ENCODE peak calls at places on chromosomes 4 and X, in four cellular contexts. One of them, this sample, is unnamed.

GRCh38 chr4:113050361-113050760 is 908 bp downstream of the ANK2 start:
- DNase-seq in head of caudate nucleus: no peak
- DNase-seq in GM04503: no peak
- DNase-seq in NCI-H510A: no peak
- DNase-seq in this sample: no peak

GRCh38 chr4:95059630-95060029 is 301.9 kb downstream of the BMPR1B start:
- DNase-seq in head of caudate nucleus: no peak
- DNase-seq in GM04503: no peak
- DNase-seq in NCI-H510A: no peak
- DNase-seq in this sample: no peak

GRCh38 chrX:85573801-85574200 is 194.3 kb upstream of the POF1B start:
- DNase-seq in head of caudate nucleus: no peak
- DNase-seq in GM04503: no peak
- DNase-seq in NCI-H510A: no peak
- DNase-seq in this sample: no peak

GRCh38 chr4:186068581-186069402 is at the start of gene TLR3:
- DNase-seq in head of caudate nucleus: no peak
- DNase-seq in GM04503: no peak
- DNase-seq in NCI-H510A: no peak
- DNase-seq in this sample: peak; percentile 14

GRCh38 chr4:41796545-41797210 is 48.2 kb upstream of the PHOX2B start:
- DNase-seq in head of caudate nucleus: no peak
- DNase-seq in GM04503: no peak
- DNase-seq in NCI-H510A: no peak
- DNase-seq in this sample: no peak

GRCh38 chr4:29051381-29051965 is 1668.7 kb upstream of the PCDH7 start:
- DNase-seq in head of caudate nucleus: no peak
- DNase-seq in GM04503: no peak
- DNase-seq in NCI-H510A: no peak
- DNase-seq in this sample: no peak

GRCh38 chr4:44791842-44792241 is 65.5 kb upstream of the GNPDA2 start:
- DNase-seq in head of caudate nucleus: no peak
- DNase-seq in GM04503: no peak
- DNase-seq in NCI-H510A: no peak
- DNase-seq in this sample: no peak

GRCh38 chr4:137213372-137214173 is 318.7 kb downstream of the PCDH18 start:
- DNase-seq in head of caudate nucleus: no peak
- DNase-seq in GM04503: no peak
- DNase-seq in NCI-H510A: no peak
- DNase-seq in this sample: no peak

GRCh38 chr4:113760094-113760851 is 1.3 kb downstream of the CAMK2D start:
- DNase-seq in head of caudate nucleus: peak; percentile 42
- DNase-seq in GM04503: no peak
- DNase-seq in NCI-H510A: no peak
- DNase-seq in this sample: no peak

GRCh38 chr4:6905501-6905900 is 4.1 kb upstream of the TBC1D14 start:
- DNase-seq in head of caudate nucleus: no peak
- DNase-seq in GM04503: no peak
- DNase-seq in NCI-H510A: no peak
- DNase-seq in this sample: no peak

GRCh38 chr4:102780476-102781144 is 19.8 kb upstream of the MANBA start:
- DNase-seq in head of caudate nucleus: no peak
- DNase-seq in GM04503: no peak
- DNase-seq in NCI-H510A: peak; percentile 9
- DNase-seq in this sample: no peak

GRCh38 chr4:39715788-39716187 is 17.9 kb downstream of the UBE2K start:
- DNase-seq in head of caudate nucleus: no peak
- DNase-seq in GM04503: no peak
- DNase-seq in NCI-H510A: no peak
- DNase-seq in this sample: no peak

GRCh38 chr4:74423101-74423500 is 21.8 kb upstream of the AREG start:
- DNase-seq in head of caudate nucleus: no peak
- DNase-seq in GM04503: peak; percentile 30
- DNase-seq in NCI-H510A: no peak
- DNase-seq in this sample: no peak

GRCh38 chr4:98865059-98865458 is 63.9 kb downstream of the EIF4E start:
- DNase-seq in head of caudate nucleus: no peak
- DNase-seq in GM04503: no peak
- DNase-seq in NCI-H510A: no peak
- DNase-seq in this sample: no peak

GRCh38 chr4:79535516-79535915 is 127.5 kb upstream of the GK2 start:
- DNase-seq in head of caudate nucleus: no peak
- DNase-seq in GM04503: no peak
- DNase-seq in NCI-H510A: no peak
- DNase-seq in this sample: no peak

GRCh38 chr4:185384877-185385465 is 10.8 kb downstream of the LRP2BP start:
- DNase-seq in head of caudate nucleus: no peak
- DNase-seq in GM04503: no peak
- DNase-seq in NCI-H510A: no peak
- DNase-seq in this sample: no peak

GRCh38 chr4:74044676-74045075 is 6.2 kb upstream of the CXCL3 start:
- DNase-seq in head of caudate nucleus: no peak
- DNase-seq in GM04503: no peak
- DNase-seq in NCI-H510A: no peak
- DNase-seq in this sample: no peak

GRCh38 chr4:124199185-124199584 is 513.3 kb downstream of the ANKRD50 start:
- DNase-seq in head of caudate nucleus: no peak
- DNase-seq in GM04503: no peak
- DNase-seq in NCI-H510A: no peak
- DNase-seq in this sample: no peak

GRCh38 chr4:152220201-152220666 is 315.7 kb downstream of the FBXW7 start:
- DNase-seq in head of caudate nucleus: no peak
- DNase-seq in GM04503: peak; percentile 55
- DNase-seq in NCI-H510A: no peak
- DNase-seq in this sample: peak; percentile 34

GRCh38 chrX:30489323-30489722 is 88.2 kb downstream of the TASL start:
- DNase-seq in head of caudate nucleus: no peak
- DNase-seq in GM04503: no peak
- DNase-seq in NCI-H510A: no peak
- DNase-seq in this sample: no peak

GRCh38 chrX:150202641-150203248 is 160.4 kb upstream of the MAMLD1 start:
- DNase-seq in head of caudate nucleus: no peak
- DNase-seq in GM04503: peak; percentile 59
- DNase-seq in NCI-H510A: no peak
- DNase-seq in this sample: no peak

GRCh38 chr4:176137626-176138025 is 57.8 kb downstream of the SPATA4 start:
- DNase-seq in head of caudate nucleus: no peak
- DNase-seq in GM04503: peak; percentile 3
- DNase-seq in NCI-H510A: no peak
- DNase-seq in this sample: no peak

GRCh38 chr4:77699731-77700210 is 94.2 kb downstream of the CXCL13 start:
- DNase-seq in head of caudate nucleus: no peak
- DNase-seq in GM04503: peak; percentile 38
- DNase-seq in NCI-H510A: peak; percentile 61
- DNase-seq in this sample: no peak

GRCh38 chr4:58749206-58749605 is 1639.0 kb upstream of the IGFBP7 start:
- DNase-seq in head of caudate nucleus: no peak
- DNase-seq in GM04503: no peak
- DNase-seq in NCI-H510A: peak; percentile 11
- DNase-seq in this sample: no peak

GRCh38 chr4:150739591-150739990 is 157.6 kb downstream of the MAB21L2 start:
- DNase-seq in head of caudate nucleus: no peak
- DNase-seq in GM04503: no peak
- DNase-seq in NCI-H510A: no peak
- DNase-seq in this sample: no peak

GRCh38 chr4:176443117-176443516 is 123.4 kb downstream of the SPCS3 start:
- DNase-seq in head of caudate nucleus: no peak
- DNase-seq in GM04503: peak; percentile 82
- DNase-seq in NCI-H510A: no peak
- DNase-seq in this sample: no peak

GRCh38 chr4:160772668-160773067 is 1391.1 kb downstream of the FSTL5 start:
- DNase-seq in head of caudate nucleus: no peak
- DNase-seq in GM04503: no peak
- DNase-seq in NCI-H510A: no peak
- DNase-seq in this sample: no peak

GRCh38 chrX:48761674-48762471 is at the start of gene GLOD5:
- DNase-seq in head of caudate nucleus: no peak
- DNase-seq in GM04503: no peak
- DNase-seq in NCI-H510A: peak; percentile 28
- DNase-seq in this sample: no peak

GRCh38 chrX:106999002-106999975 is 723 bp downstream of the MORC4 start:
- DNase-seq in head of caudate nucleus: peak; percentile 52
- DNase-seq in GM04503: no peak
- DNase-seq in NCI-H510A: peak; percentile 21
- DNase-seq in this sample: no peak

GRCh38 chrX:7294483-7294882 is 146.5 kb upstream of the PUDP start:
- DNase-seq in head of caudate nucleus: no peak
- DNase-seq in GM04503: no peak
- DNase-seq in NCI-H510A: no peak
- DNase-seq in this sample: no peak

GRCh38 chrX:74924449-74925209 is 623 bp downstream of the NEXMIF start:
- DNase-seq in head of caudate nucleus: peak; percentile 48
- DNase-seq in GM04503: no peak
- DNase-seq in NCI-H510A: peak; percentile 40
- DNase-seq in this sample: peak; percentile 13

This sample was measured in T-helper 1 cell.